ENCODE peak calls at places on chromosomes 11 and 22, in nine cellular contexts. D is GM23338, X is body of pancreas, N is transverse colon, S is spleen, Z is heart left ventricle, O is fibroblast of lung, T is IMR-90, I is right lobe of liver. J is an unnamed sample.

GRCh38 chr22:42432020-42432596 is at the start of gene NFAM1:
- DNase-seq in X (peak; percentile 22), O (no peak), S (peak; percentile 94), N (peak; percentile 30), D (no peak), T (no peak), Z (peak; percentile 71), I (peak; percentile 65), J (peak; percentile 81)

GRCh38 chr22:25485626-25486545 is 78.6 kb upstream of the GRK3 start:
- DNase-seq in T (peak; percentile 43), N (no peak), O (no peak), I (no peak), Z (no peak), D (no peak), S (no peak), X (no peak), J (no peak)

GRCh38 chr11:44681698-44682097 is 45.1 kb upstream of the TSPAN18 start:
- DNase-seq in N (no peak), T (peak; percentile 64), X (no peak), D (no peak), S (no peak), I (no peak), O (peak; percentile 70), Z (no peak), J (no peak)

GRCh38 chr11:73203790-73204189 is 14.3 kb upstream of the P2RY2 start:
- DNase-seq in S (no peak), T (no peak), D (no peak), I (peak; percentile 52), Z (no peak), X (no peak), O (no peak), N (peak; percentile 10), J (peak; percentile 43)

GRCh38 chr11:84857746-84858145 is 769.4 kb downstream of the DLG2 start:
- DNase-seq in X (no peak), S (no peak), O (peak; percentile 47), Z (no peak), I (no peak), N (no peak), D (no peak), T (peak; percentile 22), J (no peak)

GRCh38 chr11:13012037-13012693 is 3.0 kb downstream of the RASSF10 start:
- DNase-seq in I (no peak), N (no peak), T (no peak), O (peak; percentile 13), D (peak; percentile 33), Z (no peak), X (peak; percentile 75), S (no peak), J (no peak)

GRCh38 chr22:32469799-32470212 is 4.8 kb upstream of the FBXO7 start:
- DNase-seq in S (no peak), D (no peak), N (peak; percentile 10), I (no peak), Z (no peak), T (peak; percentile 84), X (peak; percentile 12), O (peak; percentile 67), J (no peak)

GRCh38 chr22:33477131-33478111 is 419.2 kb upstream of the SYN3 start:
- DNase-seq in X (no peak), O (peak; percentile 76), T (no peak), N (no peak), D (no peak), Z (no peak), I (no peak), S (no peak), J (no peak)

GRCh38 chr11:64564947-64565889 is 25.8 kb upstream of the SLC22A12 start:
- DNase-seq in N (no peak), O (no peak), D (peak; percentile 85), T (no peak), Z (no peak), S (peak; percentile 62), X (no peak), I (no peak), J (peak; percentile 55)

GRCh38 chr22:37676691-37677627 is 1.5 kb downstream of the LGALS1 start:
- DNase-seq in T (peak; percentile 98), I (peak; percentile 85), X (peak; percentile 91), Z (peak; percentile 91), N (peak; percentile 93), S (peak; percentile 97), O (peak; percentile 98), D (peak; percentile 97), J (peak; percentile 89)

GRCh38 chr11:8566613-8567210 is 27.3 kb downstream of the STK33 start:
- DNase-seq in T (peak; percentile 48), O (peak; percentile 34), Z (no peak), D (peak; percentile 72), I (no peak), S (no peak), N (peak; percentile 12), X (no peak), J (no peak)

GRCh38 chr11:16820324-16821092 is 82.1 kb downstream of the C11orf58 start:
- DNase-seq in X (peak; percentile 86), N (peak; percentile 80), O (peak; percentile 61), T (peak; percentile 61), S (peak; percentile 89), I (peak; percentile 80), D (peak; percentile 85), Z (peak; percentile 89), J (peak; percentile 84)

GRCh38 chr22:18909556-18909955 is 3.4 kb downstream of the DGCR6 start:
- DNase-seq in D (no peak), T (no peak), N (no peak), O (no peak), Z (no peak), I (no peak), X (no peak), S (no peak), J (no peak)

GRCh38 chr22:20951151-20951931 is 15.7 kb upstream of the AIFM3 start:
- DNase-seq in T (no peak), N (no peak), D (no peak), I (no peak), S (no peak), O (no peak), Z (no peak), X (no peak), J (no peak)
- H3K4me3 ChIP-seq in T (no peak overlapping the region), N (no peak overlapping the region), D (no peak overlapping the region), I (no peak overlapping the region), S (no peak overlapping the region), O (no peak overlapping the region), Z (no peak overlapping the region), X (no peak overlapping the region), J (no peak overlapping the region)

GRCh38 chr11:128763224-128763623 is 69.4 kb downstream of the FLI1 start:
- DNase-seq in O (peak; percentile 12), X (no peak), Z (no peak), S (no peak), D (no peak), I (no peak), N (no peak), T (peak; percentile 46), J (no peak)
- H3K36me3 ChIP-seq in O (no peaks in the 10 kb centered on the region), X (no peaks in the 10 kb centered on the region), Z (no peaks in the 10 kb centered on the region), S (peaks cover 100% of the 10 kb centered on the region), D (no peaks in the 10 kb centered on the region), I (no peaks in the 10 kb centered on the region), N (no peaks in the 10 kb centered on the region), T (peaks cover 6% of the 10 kb centered on the region), J (peaks cover 95% of the 10 kb centered on the region)

GRCh38 chr22:22908495-22908861 is 20.9 kb downstream of the IGLL5 start:
- DNase-seq in N (no peak), D (no peak), Z (no peak), X (no peak), T (no peak), O (no peak), S (no peak), I (no peak), J (no peak)

GRCh38 chr22:22909605-22910271 is 22.1 kb downstream of the IGLL5 start:
- DNase-seq in S (peak; percentile 41), N (no peak), I (no peak), T (no peak), Z (no peak), X (no peak), O (no peak), D (no peak), J (no peak)

GRCh38 chr22:22907551-22908494 is 20.2 kb downstream of the IGLL5 start:
- DNase-seq in T (no peak), D (no peak), O (no peak), Z (no peak), I (no peak), X (no peak), S (peak; percentile 64), N (no peak), J (no peak)

GRCh38 chr22:22910272-22911240 is 22.9 kb downstream of the IGLL5 start:
- DNase-seq in T (no peak), N (no peak), I (no peak), Z (no peak), O (no peak), S (peak; percentile 63), D (no peak), X (no peak), J (no peak)

DNA sequence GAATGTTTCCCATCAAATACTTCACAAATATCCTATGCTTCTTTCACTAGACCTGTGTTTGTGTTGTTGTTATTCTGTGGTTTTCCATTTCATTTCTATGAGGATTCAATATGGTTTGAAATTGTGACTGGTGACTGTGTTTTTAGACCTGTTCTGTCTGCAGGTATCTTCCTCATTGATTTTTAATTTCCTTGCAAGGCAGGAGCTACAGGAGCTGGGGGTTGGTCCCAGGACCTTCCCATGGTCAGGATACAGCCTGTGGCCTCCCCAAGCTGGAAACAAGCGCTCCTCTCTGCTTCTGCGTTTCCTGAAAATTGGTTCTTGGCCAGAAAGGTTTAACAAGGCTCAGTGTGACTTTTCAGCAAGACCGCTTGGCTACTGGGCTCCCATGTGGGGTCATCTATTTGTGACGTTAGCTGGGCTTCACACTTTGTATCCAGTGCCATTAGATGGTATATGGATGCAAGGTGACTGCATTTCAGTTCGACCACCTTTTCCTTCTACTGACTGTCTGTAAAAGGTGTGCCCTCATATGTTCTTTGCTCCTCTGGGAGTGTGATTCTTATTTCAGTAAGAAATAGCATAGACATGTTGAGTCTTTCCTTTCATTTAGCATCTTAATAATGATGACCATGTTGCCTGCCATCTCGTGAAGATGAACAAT is 21.5 kb downstream of the IGLL5 start:
- DNase-seq in O (no peak), X (no peak), Z (no peak), D (no peak), S (peak; percentile 21), N (no peak), I (no peak), T (no peak), J (no peak)
- H3K27me3 ChIP-seq in O (no peaks in the 10 kb centered on the region), X (no peaks in the 10 kb centered on the region), Z (peaks cover 5% of the 10 kb centered on the region), D (peaks cover 84% of the 10 kb centered on the region), S (no peaks in the 10 kb centered on the region), N (peaks cover 3% of the 10 kb centered on the region), I (no peaks in the 10 kb centered on the region), T (peaks cover 7% of the 10 kb centered on the region), J (peaks cover 5% of the 10 kb centered on the region)

DNA sequence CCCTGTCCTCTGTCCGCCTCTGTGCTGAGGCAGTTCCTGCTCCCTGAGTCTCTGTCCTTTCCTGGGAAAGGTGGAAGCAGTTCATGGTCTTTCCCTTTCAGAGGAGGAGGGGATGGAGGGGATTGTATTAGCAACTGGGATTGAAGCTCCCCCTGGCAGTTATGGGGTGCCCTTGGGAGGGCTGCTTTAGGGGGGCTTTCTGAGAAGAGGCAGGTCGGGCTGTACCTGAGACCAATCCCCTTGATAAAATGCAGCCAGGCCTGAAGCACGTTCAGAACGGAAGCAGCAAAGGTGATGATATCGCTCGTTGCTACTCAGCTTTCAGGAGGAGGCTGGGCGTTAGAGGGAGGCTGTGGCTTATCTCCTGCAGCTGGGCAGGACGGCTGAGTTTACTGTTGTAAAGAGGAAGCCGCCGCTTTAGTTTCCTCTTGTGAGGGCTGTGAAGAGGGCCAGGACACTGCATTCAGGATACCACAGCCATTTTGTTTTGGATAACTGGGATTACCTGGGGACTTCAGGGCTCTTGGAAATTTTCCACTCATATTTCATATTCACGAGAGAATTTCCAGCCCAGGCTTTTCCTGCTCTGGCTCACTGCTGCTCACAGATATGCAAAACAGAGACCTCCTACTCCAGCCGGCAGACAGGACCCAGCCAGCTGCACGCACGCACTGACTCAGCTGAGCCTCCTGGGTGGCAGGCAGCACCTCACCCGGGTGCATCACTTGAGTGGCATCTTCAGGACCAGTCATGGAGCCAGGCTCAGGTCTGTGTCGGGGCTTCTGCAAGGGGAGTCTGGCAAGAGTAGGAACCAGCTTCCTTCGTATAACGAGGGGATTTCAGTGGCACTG is 798 bp downstream of the AMPD3 start:
- DNase-seq in N (peak; percentile 75), X (peak; percentile 41), T (peak; percentile 90), Z (peak; percentile 40), D (peak; percentile 77), O (peak; percentile 85), I (no peak), S (peak; percentile 93), J (no peak)
- H3K4me3 ChIP-seq in N (peak overlapping the region; percentile 10), X (no peak overlapping the region), T (peak overlapping the region; percentile 49), Z (peak overlapping the region; percentile 8), D (peak overlapping the region; percentile 23), O (peak overlapping the region; percentile 63), I (peak overlapping the region; percentile 4), S (peak overlapping the region; percentile 34), J (peak overlapping the region; percentile 46)